ENCODE peak calls at places on chromosomes 5 and 9, in eight cellular contexts. P is A549, V is mesenchymal stem cell, I is uterus, T is psoas muscle, O is dorsolateral prefrontal cortex, X is cardiac fibroblast, H is foreskin fibroblast. E is an unnamed sample.

GRCh38 chr5:56480305-56481146 is 247.4 kb upstream of the ANKRD55 start:
- DNase-seq in H (peak; percentile 67), O (peak; percentile 56), V (peak; percentile 76), T (peak; percentile 76), X (peak; percentile 43), P (no peak), I (peak; percentile 62), E (peak; percentile 50)

GRCh38 chr5:152514827-152515397 is 109.8 kb upstream of the NMUR2 start:
- DNase-seq in V (peak; percentile 25), I (no peak), X (peak; percentile 44), T (no peak), H (peak; percentile 26), O (no peak), P (peak; percentile 10), E (peak; percentile 39)

GRCh38 chr9:34380511-34381315 is 4.0 kb upstream of the MYORG start:
- DNase-seq in P (peak; percentile 90), H (peak; percentile 86), O (peak; percentile 73), X (peak; percentile 69), I (peak; percentile 80), V (peak; percentile 80), T (peak; percentile 87), E (peak; percentile 41)

GRCh38 chr5:159161361-159162214 is 47.8 kb downstream of the RNF145 start:
- DNase-seq in X (no peak), T (no peak), P (no peak), I (no peak), O (no peak), H (no peak), V (no peak), E (peak; percentile 45)

GRCh38 chr5:145827275-145827674 is 7.9 kb downstream of the PRELID2 start:
- DNase-seq in H (no peak), P (no peak), O (no peak), V (no peak), T (no peak), X (peak; percentile 9), I (no peak), E (peak; percentile 63)

GRCh38 chr5:53200309-53200708 is 90.8 kb upstream of the MOCS2 start:
- DNase-seq in H (no peak), X (peak; percentile 39), O (no peak), P (no peak), I (no peak), V (no peak), T (no peak), E (no peak)

GRCh38 chr9:110891760-110892159 is 146.5 kb downstream of the LPAR1 start:
- DNase-seq in H (peak; percentile 64), I (no peak), V (no peak), X (peak; percentile 35), P (no peak), T (no peak), O (no peak), E (peak; percentile 50)

GRCh38 chr9:128702445-128702948 is at the start of gene PKN3:
- DNase-seq in V (peak; percentile 82), P (peak; percentile 98), H (peak; percentile 93), T (peak; percentile 93), O (peak; percentile 60), X (peak; percentile 77), I (peak; percentile 85), E (peak; percentile 46)

GRCh38 chr9:98132806-98133631 is 14.0 kb upstream of the TRIM14 start:
- DNase-seq in H (no peak), T (no peak), X (no peak), V (no peak), P (no peak), I (no peak), O (no peak), E (no peak)

GRCh38 chr5:160260881-160261815 is 31.8 kb downstream of the FABP6 start:
- DNase-seq in O (no peak), V (peak; percentile 94), T (no peak), P (no peak), H (no peak), I (no peak), X (peak; percentile 87), E (peak; percentile 72)
- H3K4me3 ChIP-seq in O (no peak overlapping the region), V (no peak overlapping the region), T (no peak overlapping the region), P (no peak overlapping the region), H (no peak overlapping the region), I (no peak overlapping the region), X (no peak overlapping the region), E (no peak overlapping the region)

DNA sequence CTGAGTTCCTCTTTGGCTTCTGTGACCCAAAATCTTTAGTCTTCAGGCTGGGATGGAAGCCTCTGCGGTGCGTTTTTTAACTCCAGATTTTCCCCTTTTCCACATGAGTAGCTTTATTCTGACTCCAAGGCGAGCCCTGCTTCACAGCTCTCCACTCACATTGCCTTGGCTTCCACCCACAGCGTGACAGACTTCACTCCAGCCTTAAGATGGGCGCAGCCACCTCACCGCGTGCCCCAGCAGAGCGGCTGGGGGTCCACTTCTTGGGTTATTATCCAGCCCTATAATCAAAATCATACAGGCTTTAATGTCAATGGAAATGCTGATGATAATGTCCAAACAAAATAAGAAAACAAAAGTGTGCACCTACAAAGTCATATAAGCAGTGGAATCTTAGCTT is 1.2 kb downstream of the EXOC3 start:
- DNase-seq in H (no peak), P (no peak), X (no peak), T (peak; percentile 35), O (peak; percentile 19), V (no peak), I (no peak), E (no peak)
- H3K4me3 ChIP-seq in H (peak overlapping the region; percentile 95), P (peak overlapping the region; percentile 66), X (peak overlapping the region; percentile 100), T (peak overlapping the region; percentile 88), O (peak overlapping the region; percentile 88), V (no peak overlapping the region), I (peak overlapping the region; percentile 96), E (no peak overlapping the region)

GRCh38 chr5:20972419-20972925 is 984.5 kb upstream of the CDH18 start:
- DNase-seq in I (no peak), O (no peak), V (peak; percentile 36), T (peak; percentile 74), X (peak; percentile 42), P (peak; percentile 3), H (no peak), E (peak; percentile 84)
- H3K4me3 ChIP-seq in I (no peak overlapping the region), O (peak overlapping the region; percentile 33), V (peak overlapping the region; percentile 26), T (peak overlapping the region; percentile 41), X (peak overlapping the region; percentile 25), P (peak overlapping the region; percentile 33), H (no peak overlapping the region), E (peak overlapping the region; percentile 32)

DNA sequence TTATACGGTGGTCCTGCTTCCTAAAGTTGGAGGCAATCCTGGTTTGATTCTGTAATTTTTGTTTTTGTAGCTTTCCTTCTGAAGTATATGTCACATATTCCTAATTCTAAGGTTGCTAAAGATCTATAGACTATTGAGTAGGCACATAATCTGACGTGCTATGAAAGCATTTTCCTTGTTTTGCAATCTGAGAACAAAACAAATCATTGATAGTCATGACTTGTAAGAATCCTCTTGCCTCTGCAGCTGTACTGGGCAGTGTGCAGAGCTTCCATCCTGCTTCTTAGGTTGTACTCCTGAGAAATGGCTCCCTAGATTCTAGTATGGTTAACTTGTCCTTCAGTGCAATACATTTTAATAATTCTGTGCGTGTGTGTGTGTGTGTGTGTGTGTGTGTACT is 35.4 kb downstream of the SEMA6A start:
- DNase-seq in P (no peak), H (no peak), V (no peak), T (no peak), I (no peak), X (no peak), O (no peak), E (no peak)
- H3K4me3 ChIP-seq in P (no peak overlapping the region), H (no peak overlapping the region), V (no peak overlapping the region), T (no peak overlapping the region), I (no peak overlapping the region), X (no peak overlapping the region), O (no peak overlapping the region), E (no peak overlapping the region)

DNA sequence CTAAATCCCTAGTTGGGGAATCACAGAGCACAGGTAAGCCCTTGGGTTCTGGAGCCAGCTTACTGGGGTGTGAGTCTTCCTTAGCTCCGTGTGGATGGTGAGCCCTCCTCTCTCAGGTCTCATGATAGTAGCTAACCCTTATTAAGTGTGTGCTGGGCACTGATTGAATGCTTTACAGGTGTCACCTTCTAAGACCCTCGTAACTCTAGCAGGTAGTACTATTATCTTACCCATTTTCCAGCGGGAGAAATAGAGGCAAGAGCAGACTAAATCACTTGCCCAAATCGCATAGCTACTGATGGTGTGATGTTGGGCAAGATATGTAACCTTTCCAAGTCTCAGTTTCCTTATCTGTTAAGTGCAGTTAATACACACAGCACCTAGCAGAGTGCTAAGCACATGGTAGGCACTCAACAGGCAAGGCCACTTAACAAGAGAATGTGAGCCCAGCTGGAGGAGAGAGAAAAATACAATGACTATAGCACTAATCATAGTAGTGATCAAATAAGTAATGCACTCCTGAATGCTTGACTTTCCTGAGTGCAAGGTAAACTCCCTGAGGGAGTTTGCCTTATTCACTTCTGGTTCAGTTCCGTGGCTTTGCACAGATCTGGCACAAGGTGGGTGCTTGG is at the start of gene DCANP1:
- DNase-seq in T (no peak), O (no peak), H (no peak), V (no peak), I (no peak), P (no peak), X (no peak), E (peak; percentile 41)
- H3K4me3 ChIP-seq in T (no peak within 1 kb of the TSS), O (no peak within 1 kb of the TSS), H (no peak within 1 kb of the TSS), V (no peak within 1 kb of the TSS), I (no peak within 1 kb of the TSS), P (no peak within 1 kb of the TSS), X (no peak within 1 kb of the TSS), E (no peak within 1 kb of the TSS)

DNA sequence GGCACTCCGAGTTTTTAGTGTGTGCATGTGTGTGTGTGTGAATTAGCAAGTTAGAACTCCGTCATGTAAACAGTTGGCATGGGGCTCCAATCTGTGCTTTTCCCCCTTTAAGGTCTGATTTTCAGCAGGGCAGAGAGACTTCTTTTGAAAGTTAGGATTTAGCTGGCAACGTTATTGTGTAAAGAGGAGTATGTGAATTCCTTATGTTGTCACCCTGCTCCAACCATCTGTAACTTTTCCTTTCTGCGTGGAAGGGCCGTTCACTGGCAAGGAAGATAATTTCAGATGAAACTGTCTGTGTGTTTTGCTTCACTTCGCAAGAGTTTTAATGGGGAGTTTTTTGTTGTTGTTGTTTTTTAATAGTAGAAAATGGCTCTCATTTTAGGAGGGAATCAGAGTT is 342 bp downstream of the SGCD start:
- DNase-seq in T (no peak), O (no peak), P (no peak), V (no peak), I (no peak), H (peak; percentile 43), X (no peak), E (no peak)
- H3K4me3 ChIP-seq in T (peak overlapping the region; percentile 69), O (peak overlapping the region; percentile 52), P (peak overlapping the region; percentile 38), V (no peak overlapping the region), I (peak overlapping the region; percentile 37), H (peak overlapping the region; percentile 73), X (peak overlapping the region; percentile 33), E (no peak overlapping the region)

E was measured in bronchial epithelial cell.